ENCODE peak calls at places on chromosomes 12 and 14, in five cellular contexts. G is tibial nerve, F is adrenal gland, L is cardiac muscle cell, U is heart right ventricle. P is an unnamed sample.

GRCh38 chr14:103808403-103809001 is 38.9 kb downstream of the PPP1R13B start:
- DNase-seq in G (peak; percentile 54), F (peak; percentile 80), L (peak; percentile 86), U (peak; percentile 66), P (peak; percentile 55)

GRCh38 chr12:108145011-108145410 is 15.9 kb downstream of the WSCD2 start:
- DNase-seq in G (no peak), F (no peak), L (no peak), U (no peak), P (no peak)

GRCh38 chr12:53750812-53751335 is 905 bp downstream of the CISTR start:
- DNase-seq in G (no peak), F (peak; percentile 25), L (no peak), U (peak; percentile 35), P (no peak)

GRCh38 chr14:75981426-75981825 is 369 bp downstream of the TGFB3 start:
- DNase-seq in G (no peak), F (no peak), L (no peak), U (no peak), P (no peak)

GRCh38 chr12:105554856-105555255 is 224.4 kb downstream of the C12orf75 start:
- DNase-seq in G (no peak), F (no peak), L (no peak), U (no peak), P (no peak)

GRCh38 chr12:96986883-96987523 is 79.9 kb downstream of the NEDD1 start:
- DNase-seq in G (no peak), F (no peak), L (peak; percentile 46), U (no peak), P (peak; percentile 51)

GRCh38 chr14:61211476-61212262 is 69.5 kb downstream of the TMEM30B start:
- DNase-seq in G (no peak), F (no peak), L (no peak), U (no peak), P (no peak)

GRCh38 chr14:104968153-104968527 is 10.0 kb downstream of the AHNAK2 start:
- DNase-seq in G (peak; percentile 69), F (no peak), L (peak; percentile 72), U (peak; percentile 82), P (peak; percentile 64)

GRCh38 chr12:45282411-45282810 is 66.5 kb downstream of the ANO6 start:
- DNase-seq in G (no peak), F (no peak), L (no peak), U (no peak), P (no peak)

GRCh38 chr12:27048822-27049752 is 26.7 kb downstream of the MED21 start:
- DNase-seq in G (no peak), F (no peak), L (peak; percentile 90), U (no peak), P (no peak)

GRCh38 chr12:52603314-52603713 is 2.1 kb upstream of the KRT72 start:
- DNase-seq in G (no peak), F (no peak), L (no peak), U (no peak), P (no peak)

GRCh38 chr14:72710212-72710611 is 183.7 kb downstream of the DPF3 start:
- DNase-seq in G (no peak), F (no peak), L (peak; percentile 20), U (no peak), P (no peak)

GRCh38 chr12:75443709-75444108 is 36.8 kb upstream of the GLIPR1 start:
- DNase-seq in G (no peak), F (no peak), L (no peak), U (no peak), P (no peak)

GRCh38 chr12:30795660-30796507 is 41.1 kb upstream of the CAPRIN2 start:
- DNase-seq in G (no peak), F (peak; percentile 73), L (peak; percentile 86), U (peak; percentile 51), P (peak; percentile 77)

GRCh38 chr12:93366427-93366826 is 11.3 kb upstream of the NUDT4 start:
- DNase-seq in G (no peak), F (no peak), L (no peak), U (no peak), P (no peak)

GRCh38 chr12:4355150-4355842 is 24.2 kb downstream of the FGF23 start:
- DNase-seq in G (no peak), F (no peak), L (peak; percentile 12), U (no peak), P (no peak)

GRCh38 chr12:110102255-110102654 is 21.9 kb upstream of the IFT81 start:
- DNase-seq in G (no peak), F (no peak), L (peak; percentile 52), U (no peak), P (peak; percentile 98)

GRCh38 chr12:49187184-49187583 is 1.7 kb downstream of the TUBA1A start:
- DNase-seq in G (peak; percentile 56), F (peak; percentile 35), L (peak; percentile 54), U (peak; percentile 21), P (peak; percentile 20)

GRCh38 chr12:75944905-75945412 is 86.6 kb downstream of the PHLDA1 start:
- DNase-seq in G (no peak), F (no peak), L (no peak), U (no peak), P (no peak)

GRCh38 chr12:24751181-24751580 is 197.7 kb downstream of the BCAT1 start:
- DNase-seq in G (no peak), F (no peak), L (no peak), U (no peak), P (no peak)

GRCh38 chr14:92449404-92449975 is 64.1 kb upstream of the RIN3 start:
- DNase-seq in G (no peak), F (no peak), L (no peak), U (no peak), P (no peak)

GRCh38 chr12:56086096-56086495 is 6.1 kb downstream of the ERBB3 start:
- DNase-seq in G (no peak), F (no peak), L (no peak), U (no peak), P (no peak)

GRCh38 chr12:93363854-93364297 is 13.8 kb upstream of the NUDT4 start:
- DNase-seq in G (no peak), F (no peak), L (no peak), U (no peak), P (no peak)

GRCh38 chr12:39145175-39145999 is 240.0 kb upstream of the CPNE8 start:
- DNase-seq in G (peak; percentile 30), F (peak; percentile 62), L (peak; percentile 58), U (peak; percentile 60), P (peak; percentile 77)

GRCh38 chr12:98973395-98973794 is 328.3 kb downstream of the APAF1 start:
- DNase-seq in G (no peak), F (peak; percentile 15), L (peak; percentile 24), U (no peak), P (peak; percentile 60)

GRCh38 chr12:95739561-95740313 is 50.8 kb downstream of the NTN4 start:
- DNase-seq in G (peak; percentile 42), F (peak; percentile 70), L (no peak), U (peak; percentile 67), P (no peak)

DNA sequence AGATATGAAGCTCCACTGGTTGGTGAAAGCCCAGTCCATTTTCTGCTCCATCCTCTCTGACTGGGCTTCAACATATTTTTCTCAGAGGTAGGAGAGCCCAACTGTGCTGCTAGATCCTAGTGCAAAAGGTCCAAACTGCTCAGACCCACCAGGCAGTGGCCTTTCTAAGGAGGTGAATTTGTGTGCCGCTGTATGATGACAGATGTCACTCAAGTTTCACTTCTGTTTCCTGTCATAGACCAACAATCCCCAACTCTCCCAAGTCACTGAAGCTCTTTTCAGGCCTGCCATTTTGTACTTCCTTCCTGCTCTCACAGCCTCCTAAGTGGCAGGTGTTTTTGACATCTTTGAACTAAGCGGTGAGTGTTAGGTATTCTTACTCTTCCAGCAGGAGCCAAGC is 16.4 kb upstream of the RNASE4 start:
- DNase-seq in G (no peak), F (no peak), L (no peak), U (no peak), P (no peak)
- H3K27ac ChIP-seq in G (no peak overlapping the region), F (no peak overlapping the region), L (no peak overlapping the region), U (no peak overlapping the region), P (no peak overlapping the region)

GRCh38 chr12:117118838-117119591 is 19.8 kb upstream of the TESC start:
- DNase-seq in G (no peak), F (no peak), L (no peak), U (no peak), P (no peak)
- H3K27ac ChIP-seq in G (no peak overlapping the region), F (no peak overlapping the region), L (peak overlapping the region; percentile 32), U (peak overlapping the region; percentile 23), P (peak overlapping the region; percentile 78)

DNA sequence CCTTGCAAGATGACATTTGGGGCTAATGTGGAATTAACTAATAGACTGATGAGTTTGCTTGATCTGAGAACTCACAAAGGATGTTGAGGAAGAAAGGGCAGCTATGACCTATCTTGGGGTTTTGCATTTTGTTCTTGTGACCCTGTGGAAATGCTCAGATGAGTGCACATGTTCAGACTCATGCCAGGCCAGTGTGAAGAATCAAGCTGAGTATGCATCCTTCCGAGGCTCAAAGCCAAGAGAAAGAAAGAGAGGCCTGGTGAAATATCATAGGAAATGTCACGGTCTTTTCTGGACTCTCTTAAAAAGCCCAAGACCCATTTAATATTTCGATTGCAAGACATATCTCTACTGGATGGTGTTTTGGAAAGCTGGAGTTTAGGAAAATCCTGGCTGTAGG is 96.3 kb downstream of the CACNA1C start:
- DNase-seq in G (no peak), F (no peak), L (no peak), U (no peak), P (no peak)
- H3K27ac ChIP-seq in G (no peak overlapping the region), F (no peak overlapping the region), L (no peak overlapping the region), U (peak overlapping the region; percentile 58), P (no peak overlapping the region)

GRCh38 chr12:123288751-123289346 is 17.2 kb upstream of the CDK2AP1 start:
- DNase-seq in G (no peak), F (no peak), L (no peak), U (no peak), P (no peak)

GRCh38 chr12:123284669-123285068 is 13.0 kb upstream of the CDK2AP1 start:
- DNase-seq in G (no peak), F (no peak), L (no peak), U (no peak), P (no peak)

GRCh38 chr12:123289911-123290310 is 18.3 kb upstream of the CDK2AP1 start:
- DNase-seq in G (no peak), F (no peak), L (no peak), U (no peak), P (no peak)

GRCh38 chr12:123282111-123282510 is 10.5 kb upstream of the CDK2AP1 start:
- DNase-seq in G (no peak), F (no peak), L (no peak), U (no peak), P (no peak)

DNA sequence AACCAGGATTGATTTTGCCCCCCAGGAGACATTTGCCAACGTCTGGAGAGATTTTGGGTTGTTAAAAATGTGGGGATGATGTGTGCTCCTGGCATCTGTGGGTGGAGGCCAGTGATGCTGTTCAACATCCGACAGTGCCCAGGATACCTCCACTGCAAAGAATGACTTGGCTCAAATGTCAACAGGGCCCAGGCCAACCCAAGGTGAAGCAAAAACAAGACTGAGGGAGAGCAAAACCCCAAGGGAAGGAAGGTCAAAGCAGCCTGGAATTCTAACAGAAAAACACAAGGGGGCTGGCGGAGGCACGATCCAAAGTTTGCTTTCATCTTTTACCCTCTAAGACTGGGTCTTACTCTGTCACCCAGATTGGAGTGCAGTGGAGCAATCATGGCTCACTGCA is 15.3 kb upstream of the CDK2AP1 start:
- DNase-seq in G (no peak), F (no peak), L (no peak), U (no peak), P (no peak)
- H3K27ac ChIP-seq in G (no peak overlapping the region), F (no peak overlapping the region), L (peak overlapping the region; percentile 36), U (no peak overlapping the region), P (no peak overlapping the region)

GRCh38 chr12:11555743-11556625 is 93.5 kb upstream of the ETV6 start:
- DNase-seq in G (no peak), F (no peak), L (peak; percentile 6), U (no peak), P (no peak)
- H3K27ac ChIP-seq in G (no peak overlapping the region), F (no peak overlapping the region), L (no peak overlapping the region), U (no peak overlapping the region), P (no peak overlapping the region)